ENCODE peak calls at places on chromosome 14, in nine cellular contexts. K is NCI-H1436; U is CD8-positive, alpha-beta T cell; Z is left colon; N is AG09309; V is C1 segment of cervical spinal cord; S is B cell; O is stimulated activated CD4-positive, alpha-beta T cell treated with anti-CD3 and anti-CD28 coated beads, Interleukin-1b, Interleukin-23, amount 100 ng/mL, for 4 hours; Y is T follicular helper cell. E is an unnamed sample.

GRCh38 chr14:100289916-100290606 is 16.2 kb downstream of the SLC25A29 start:
- DNase-seq in K (no peak), U (no peak), Z (no peak), N (no peak), V (no peak), S (no peak), O (no peak), Y (no peak), E (no peak)

GRCh38 chr14:74592476-74593191 is 19.4 kb downstream of the LTBP2 start:
- DNase-seq in K (no peak), U (no peak), Z (no peak), N (no peak), V (no peak), S (peak), O (no peak), Y (no peak), E (no peak)

GRCh38 chr14:48890333-48890732 is 695.8 kb downstream of the RPS29 start:
- DNase-seq in K (no peak), U (no peak), Z (no peak), N (no peak), V (no peak), S (no peak), O (no peak), Y (no peak), E (no peak)

GRCh38 chr14:91891721-91892220 is 24.4 kb upstream of the TC2N start:
- DNase-seq in K (no peak), U (no peak), Z (no peak), N (no peak), V (peak), S (no peak), O (no peak), Y (no peak), E (no peak)

GRCh38 chr14:87049886-87050820 is 942.8 kb downstream of the GALC start:
- DNase-seq in K (peak), U (no peak), Z (no peak), N (peak), V (no peak), S (no peak), O (no peak), Y (no peak), E (no peak)

GRCh38 chr14:105528197-105528858 is 1.9 kb downstream of the TMEM121 start:
- DNase-seq in K (peak), U (peak), Z (peak), N (peak), V (peak), S (peak), O (peak), Y (peak), E (peak)

GRCh38 chr14:99910337-99911268 is 117.4 kb downstream of the EML1 start:
- DNase-seq in K (no peak), U (no peak), Z (no peak), N (peak), V (no peak), S (no peak), O (no peak), Y (no peak), E (no peak)

GRCh38 chr14:41586237-41586636 is 20.4 kb upstream of the LRFN5 start:
- DNase-seq in K (no peak), U (no peak), Z (no peak), N (no peak), V (no peak), S (no peak), O (no peak), Y (no peak), E (no peak)

GRCh38 chr14:68824517-68825347 is 31.9 kb upstream of the ZFP36L1 start:
- DNase-seq in K (peak), U (no peak), Z (peak), N (no peak), V (peak), S (no peak), O (no peak), Y (no peak), E (peak)

GRCh38 chr14:39406560-39406959 is 25.7 kb downstream of the FBXO33 start:
- DNase-seq in K (no peak), U (no peak), Z (no peak), N (no peak), V (no peak), S (no peak), O (no peak), Y (no peak), E (no peak)

GRCh38 chr14:67446371-67447032 is 34.5 kb upstream of the PLEK2 start:
- DNase-seq in K (no peak), U (no peak), Z (no peak), N (no peak), V (peak), S (no peak), O (no peak), Y (no peak), E (no peak)

GRCh38 chr14:83975435-83976222 is 1554.3 kb upstream of the FLRT2 start:
- DNase-seq in K (no peak), U (no peak), Z (peak), N (no peak), V (no peak), S (no peak), O (no peak), Y (no peak), E (no peak)

GRCh38 chr14:76376409-76376877 is 506 bp downstream of the ESRRB start:
- DNase-seq in K (no peak), U (no peak), Z (no peak), N (no peak), V (no peak), S (no peak), O (no peak), Y (no peak), E (no peak)

GRCh38 chr14:67583711-67584644 is 16.1 kb downstream of the PIGH start:
- DNase-seq in K (peak), U (no peak), Z (peak), N (no peak), V (no peak), S (peak), O (peak), Y (no peak), E (peak)

GRCh38 chr14:66388516-66388915 is 97.7 kb upstream of the CCDC196 start:
- DNase-seq in K (no peak), U (no peak), Z (no peak), N (no peak), V (no peak), S (no peak), O (no peak), Y (no peak), E (no peak)

GRCh38 chr14:70555890-70556289 is 21.1 kb upstream of the ADAM20 start:
- DNase-seq in K (no peak), U (no peak), Z (peak), N (no peak), V (no peak), S (no peak), O (no peak), Y (no peak), E (no peak)

GRCh38 chr14:84036863-84037262 is 1493.1 kb upstream of the FLRT2 start:
- DNase-seq in K (no peak), U (no peak), Z (no peak), N (no peak), V (no peak), S (no peak), O (no peak), Y (no peak), E (no peak)

GRCh38 chr14:99266181-99267178 is 5.5 kb downstream of the BCL11B start:
- DNase-seq in K (peak), U (peak), Z (peak), N (peak), V (peak), S (peak), O (peak), Y (peak), E (peak)

GRCh38 chr14:55274760-55275159 is 3.5 kb downstream of the FBXO34 start:
- DNase-seq in K (no peak), U (no peak), Z (no peak), N (peak), V (no peak), S (no peak), O (no peak), Y (no peak), E (no peak)

GRCh38 chr14:106883218-106883692 is 1356.9 kb downstream of the TMEM121 start:
- DNase-seq in K (no peak), U (no peak), Z (peak), N (no peak), V (no peak), S (peak), O (no peak), Y (peak), E (no peak)

GRCh38 chr14:52267501-52268190 is at the start of gene PTGDR:
- DNase-seq in K (no peak), U (peak), Z (peak), N (no peak), V (no peak), S (peak), O (no peak), Y (peak), E (peak)

GRCh38 chr14:79745046-79745445 is 466.3 kb downstream of the DIO2 start:
- DNase-seq in K (no peak), U (no peak), Z (no peak), N (no peak), V (no peak), S (no peak), O (no peak), Y (no peak), E (no peak)

GRCh38 chr14:57390806-57391562 is 598 bp downstream of the NAA30 start:
- DNase-seq in K (no peak), U (peak), Z (peak), N (no peak), V (peak), S (peak), O (no peak), Y (peak), E (peak)

GRCh38 chr14:66974397-66975025 is 214.7 kb upstream of the GARIN2 start:
- DNase-seq in K (no peak), U (no peak), Z (no peak), N (no peak), V (no peak), S (no peak), O (no peak), Y (no peak), E (no peak)

GRCh38 chr14:34023824-34024767 is 73.2 kb upstream of the EGLN3 start:
- DNase-seq in K (no peak), U (no peak), Z (peak), N (no peak), V (no peak), S (no peak), O (no peak), Y (no peak), E (no peak)

GRCh38 chr14:76937181-76938091 is 91.1 kb downstream of the IRF2BPL start:
- DNase-seq in K (peak), U (no peak), Z (no peak), N (no peak), V (no peak), S (no peak), O (no peak), Y (no peak), E (peak)

GRCh38 chr14:38605193-38606114 is 349.6 kb upstream of the CLEC14A start:
- DNase-seq in K (no peak), U (no peak), Z (no peak), N (no peak), V (no peak), S (no peak), O (no peak), Y (no peak), E (no peak)

GRCh38 chr14:36221097-36221496 is 44.6 kb upstream of the PTCSC3 start:
- DNase-seq in K (peak), U (no peak), Z (no peak), N (no peak), V (no peak), S (no peak), O (no peak), Y (no peak), E (no peak)

GRCh38 chr14:100523536-100524025 is 63.6 kb downstream of the BEGAIN start:
- DNase-seq in K (no peak), U (peak), Z (no peak), N (no peak), V (no peak), S (no peak), O (no peak), Y (no peak), E (no peak)

GRCh38 chr14:104844306-104845032 is 20.6 kb upstream of the CEP170B start:
- DNase-seq in K (no peak), U (no peak), Z (no peak), N (no peak), V (no peak), S (no peak), O (no peak), Y (no peak), E (no peak)

GRCh38 chr14:65302571-65303184 is 109.9 kb upstream of the FUT8 start:
- DNase-seq in K (no peak), U (no peak), Z (peak), N (no peak), V (no peak), S (no peak), O (no peak), Y (no peak), E (peak)

GRCh38 chr14:69049675-69050074 is 70.6 kb upstream of the ACTN1 start:
- DNase-seq in K (no peak), U (no peak), Z (no peak), N (peak), V (no peak), S (no peak), O (no peak), Y (no peak), E (no peak)

GRCh38 chr14:62015248-62015647 is 253.0 kb downstream of the SNAPC1 start:
- DNase-seq in K (no peak), U (no peak), Z (no peak), N (no peak), V (no peak), S (no peak), O (no peak), Y (no peak), E (no peak)

E was measured in stomach.